ENCODE peak calls at places on chromosomes 3 and 15, in ten cellular contexts. N, M, U, I, J, V, B, X, H and C are unnamed samples. For H3K27me3, the result is how much of the 10 kb centered on the place peaks cover.

GRCh38 chr15:94205366-94205765 is 26.0 kb upstream of the MCTP2 start:
- DNase-seq in N (no peak), M (no peak), U (no peak), I (no peak), J (no peak), V (no peak), B (no peak), X (no peak), H (no peak), C (no peak)

GRCh38 chr3:149571381-149571780 is 86.4 kb downstream of the WWTR1 start:
- DNase-seq in N (no peak), M (no peak), U (no peak), I (no peak), J (no peak), V (no peak), B (no peak), X (no peak), H (no peak), C (no peak)

GRCh38 chr3:23659274-23659673 is 146.5 kb upstream of the UBE2E1 start:
- DNase-seq in N (no peak), M (peak), U (no peak), I (no peak), J (no peak), V (no peak), B (no peak), X (no peak), H (no peak), C (no peak)

GRCh38 chr3:188400494-188401243 is 246.7 kb downstream of the LPP start:
- DNase-seq in N (no peak), M (no peak), U (no peak), I (no peak), J (no peak), V (no peak), B (peak), X (no peak), H (no peak), C (no peak)

GRCh38 chr15:43493687-43494472 is 924 bp upstream of the TP53BP1 start:
- DNase-seq in N (no peak), M (no peak), U (no peak), I (no peak), J (no peak), V (no peak), B (no peak), X (no peak), H (no peak), C (no peak)

GRCh38 chr3:51710631-51711351 is 3.9 kb downstream of the GRM2 start:
- DNase-seq in N (peak), M (peak), U (no peak), I (no peak), J (peak), V (no peak), B (no peak), X (no peak), H (no peak), C (peak)

GRCh38 chr3:148583793-148584192 is 113.9 kb upstream of the AGTR1 start:
- DNase-seq in N (no peak), M (no peak), U (no peak), I (no peak), J (no peak), V (no peak), B (no peak), X (no peak), H (no peak), C (no peak)

GRCh38 chr3:101340591-101340990 is 20.2 kb upstream of the IMPG2 start:
- DNase-seq in N (no peak), M (no peak), U (no peak), I (no peak), J (no peak), V (no peak), B (no peak), X (peak), H (no peak), C (no peak)

GRCh38 chr3:45381168-45381852 is 7.1 kb upstream of the LARS2 start:
- DNase-seq in N (no peak), M (peak), U (peak), I (no peak), J (peak), V (no peak), B (no peak), X (no peak), H (peak), C (peak)

GRCh38 chr15:74827632-74828031 is 1.2 kb downstream of the CPLX3 start:
- DNase-seq in N (no peak), M (no peak), U (no peak), I (no peak), J (no peak), V (no peak), B (no peak), X (no peak), H (no peak), C (no peak)
- H3K27me3 ChIP-seq in N (under half), M (under half), U (under half), I (under half), J (under half), V (under half), B (under half), X (under half), H (under half), C (under half)

GRCh38 chr3:53846134-53846850 is at the start of the genes CHDH and IL17RB:
- DNase-seq in N (peak), M (peak), U (peak), I (no peak), J (peak), V (no peak), B (peak), X (no peak), H (peak), C (peak)

GRCh38 chr3:53846851-53847155 is 435 bp downstream of the IL17RB start:
- DNase-seq in N (no peak), M (no peak), U (no peak), I (no peak), J (no peak), V (no peak), B (no peak), X (no peak), H (no peak), C (no peak)

GRCh38 chr3:53845881-53846133 is 412 bp downstream of the CHDH start:
- DNase-seq in N (no peak), M (no peak), U (no peak), I (no peak), J (no peak), V (no peak), B (no peak), X (no peak), H (no peak), C (no peak)

GRCh38 chr3:53844262-53845102 is 1.7 kb downstream of the CHDH start:
- DNase-seq in N (no peak), M (no peak), U (no peak), I (no peak), J (peak), V (no peak), B (no peak), X (no peak), H (no peak), C (no peak)

GRCh38 chr3:53845103-53845880 is 927 bp downstream of the CHDH start:
- DNase-seq in N (peak), M (peak), U (peak), I (no peak), J (peak), V (peak), B (no peak), X (no peak), H (peak), C (peak)
- TF ChIP-seq CTCF in N (peak), M (peak), U (peak), I (no peak), J (peak), V (peak), B (no peak), X (peak), H (no peak), C (peak)

GRCh38 chr15:70030851-70031645 is 66.7 kb downstream of the TLE3 start:
- DNase-seq in N (no peak), M (no peak), U (no peak), I (no peak), J (no peak), V (no peak), B (peak), X (no peak), H (no peak), C (no peak)
- H3K4me3 ChIP-seq in N (no peak), M (no peak), U (no peak), I (no peak), J (no peak), V (no peak), B (no peak), X (no peak), H (no peak), C (no peak)

GRCh38 chr15:34757262-34757661 is 2.5 kb upstream of the GJD2 start:
- DNase-seq in N (no peak), M (no peak), U (no peak), I (no peak), J (no peak), V (no peak), B (no peak), X (no peak), H (no peak), C (no peak)
- H3K27me3 ChIP-seq in N (half or more), M (half or more), U (under half), I (under half), J (half or more), V (under half), B (half or more), X (under half), H (half or more), C (under half)